ENCODE peak calls at places on chromosomes 7 and 10, in six cellular contexts. One of them, this sample, is unnamed.

GRCh38 chr7:150428671-150429451 is 21.6 kb upstream of the GIMAP8 start:
- DNase-seq in mucosa of descending colon: peak
- DNase-seq in BJ: peak
- DNase-seq in tibial nerve: no peak
- DNase-seq in CD4-positive, alpha-beta memory T cell: no peak
- DNase-seq in AG04450: peak
- DNase-seq in this sample: peak

GRCh38 chr7:22356010-22356854 is 722 bp downstream of the RAPGEF5 start:
- DNase-seq in CD4-positive, alpha-beta memory T cell: no peak
- DNase-seq in BJ: no peak
- DNase-seq in tibial nerve: no peak
- DNase-seq in AG04450: no peak
- DNase-seq in mucosa of descending colon: peak
- DNase-seq in this sample: no peak

GRCh38 chr7:27192546-27193334 is 7.2 kb downstream of the HOXA13 start:
- DNase-seq in BJ: no peak
- DNase-seq in AG04450: no peak
- DNase-seq in tibial nerve: no peak
- DNase-seq in CD4-positive, alpha-beta memory T cell: no peak
- DNase-seq in mucosa of descending colon: peak
- DNase-seq in this sample: no peak

GRCh38 chr10:44293842-44294241 is 91.1 kb downstream of the CXCL12 start:
- DNase-seq in mucosa of descending colon: peak
- DNase-seq in CD4-positive, alpha-beta memory T cell: no peak
- DNase-seq in tibial nerve: peak
- DNase-seq in BJ: peak
- DNase-seq in AG04450: peak
- DNase-seq in this sample: no peak

GRCh38 chr7:76246804-76247389 is 45.2 kb downstream of the SRRM3 start:
- DNase-seq in BJ: no peak
- DNase-seq in CD4-positive, alpha-beta memory T cell: no peak
- DNase-seq in mucosa of descending colon: no peak
- DNase-seq in AG04450: no peak
- DNase-seq in tibial nerve: no peak
- DNase-seq in this sample: no peak

GRCh38 chr10:74083304-74083703 is 67.3 kb downstream of the AP3M1 start:
- DNase-seq in CD4-positive, alpha-beta memory T cell: no peak
- DNase-seq in AG04450: no peak
- DNase-seq in tibial nerve: no peak
- DNase-seq in mucosa of descending colon: no peak
- DNase-seq in BJ: no peak
- DNase-seq in this sample: no peak

GRCh38 chr10:49039409-49039808 is 75.9 kb downstream of the VSTM4 start:
- DNase-seq in BJ: no peak
- DNase-seq in mucosa of descending colon: no peak
- DNase-seq in CD4-positive, alpha-beta memory T cell: no peak
- DNase-seq in AG04450: no peak
- DNase-seq in tibial nerve: no peak
- DNase-seq in this sample: no peak

GRCh38 chr10:75547391-75548298 is 116.2 kb downstream of the LRMDA start:
- DNase-seq in AG04450: no peak
- DNase-seq in BJ: peak
- DNase-seq in CD4-positive, alpha-beta memory T cell: no peak
- DNase-seq in tibial nerve: no peak
- DNase-seq in mucosa of descending colon: no peak
- DNase-seq in this sample: peak

GRCh38 chr7:144834516-144835165 is 1.2 kb downstream of the TPK1 start:
- DNase-seq in CD4-positive, alpha-beta memory T cell: peak
- DNase-seq in BJ: no peak
- DNase-seq in AG04450: no peak
- DNase-seq in mucosa of descending colon: peak
- DNase-seq in tibial nerve: peak
- DNase-seq in this sample: no peak

GRCh38 chr7:79528421-79528820 is 75.0 kb upstream of the MAGI2 start:
- DNase-seq in CD4-positive, alpha-beta memory T cell: no peak
- DNase-seq in tibial nerve: no peak
- DNase-seq in mucosa of descending colon: no peak
- DNase-seq in BJ: no peak
- DNase-seq in AG04450: no peak
- DNase-seq in this sample: no peak

GRCh38 chr7:100885440-100886141 is 3.9 kb downstream of the UFSP1 start:
- DNase-seq in CD4-positive, alpha-beta memory T cell: no peak
- DNase-seq in mucosa of descending colon: no peak
- DNase-seq in tibial nerve: no peak
- DNase-seq in AG04450: no peak
- DNase-seq in BJ: no peak
- DNase-seq in this sample: no peak

GRCh38 chr10:114755537-114755936 is 66.0 kb upstream of the FHIP2A start:
- DNase-seq in mucosa of descending colon: no peak
- DNase-seq in tibial nerve: no peak
- DNase-seq in BJ: no peak
- DNase-seq in AG04450: no peak
- DNase-seq in CD4-positive, alpha-beta memory T cell: no peak
- DNase-seq in this sample: no peak

GRCh38 chr7:50657341-50657873 is 92.2 kb upstream of the DDC start:
- DNase-seq in CD4-positive, alpha-beta memory T cell: no peak
- DNase-seq in AG04450: no peak
- DNase-seq in mucosa of descending colon: no peak
- DNase-seq in BJ: peak
- DNase-seq in tibial nerve: peak
- DNase-seq in this sample: peak

GRCh38 chr7:87404674-87405073 is 59.2 kb downstream of the CROT start:
- DNase-seq in CD4-positive, alpha-beta memory T cell: no peak
- DNase-seq in tibial nerve: no peak
- DNase-seq in BJ: no peak
- DNase-seq in AG04450: no peak
- DNase-seq in mucosa of descending colon: no peak
- DNase-seq in this sample: no peak

GRCh38 chr7:123647106-123647730 is 8.4 kb upstream of the LMOD2 start:
- DNase-seq in tibial nerve: no peak
- DNase-seq in mucosa of descending colon: no peak
- DNase-seq in AG04450: no peak
- DNase-seq in CD4-positive, alpha-beta memory T cell: no peak
- DNase-seq in BJ: no peak
- DNase-seq in this sample: no peak

GRCh38 chr7:107661081-107661864 is 645 bp downstream of the SLC26A4 start:
- DNase-seq in mucosa of descending colon: peak
- DNase-seq in BJ: no peak
- DNase-seq in tibial nerve: peak
- DNase-seq in AG04450: no peak
- DNase-seq in CD4-positive, alpha-beta memory T cell: peak
- DNase-seq in this sample: no peak

GRCh38 chr7:100374601-100375000 is 1.3 kb downstream of the PILRA start:
- DNase-seq in CD4-positive, alpha-beta memory T cell: no peak
- DNase-seq in tibial nerve: no peak
- DNase-seq in BJ: no peak
- DNase-seq in mucosa of descending colon: no peak
- DNase-seq in AG04450: no peak
- DNase-seq in this sample: no peak

GRCh38 chr7:155296788-155297516 is 726 bp upstream of the INSIG1 start:
- DNase-seq in BJ: peak
- DNase-seq in tibial nerve: no peak
- DNase-seq in AG04450: peak
- DNase-seq in mucosa of descending colon: peak
- DNase-seq in CD4-positive, alpha-beta memory T cell: peak
- DNase-seq in this sample: peak

GRCh38 chr7:77453531-77453930 is 37.4 kb upstream of the GSAP start:
- DNase-seq in BJ: no peak
- DNase-seq in CD4-positive, alpha-beta memory T cell: no peak
- DNase-seq in AG04450: no peak
- DNase-seq in tibial nerve: peak
- DNase-seq in mucosa of descending colon: no peak
- DNase-seq in this sample: peak

GRCh38 chr10:112754001-112754411 is 196.0 kb upstream of the TCF7L2 start:
- DNase-seq in CD4-positive, alpha-beta memory T cell: no peak
- DNase-seq in AG04450: no peak
- DNase-seq in tibial nerve: no peak
- DNase-seq in BJ: no peak
- DNase-seq in mucosa of descending colon: no peak
- DNase-seq in this sample: peak

GRCh38 chr10:86083206-86083605 is 283.4 kb downstream of the GRID1 start:
- DNase-seq in BJ: no peak
- DNase-seq in AG04450: no peak
- DNase-seq in CD4-positive, alpha-beta memory T cell: no peak
- DNase-seq in mucosa of descending colon: no peak
- DNase-seq in tibial nerve: no peak
- DNase-seq in this sample: no peak

GRCh38 chr10:108638225-108638624 is 1285.1 kb downstream of the XPNPEP1 start:
- DNase-seq in AG04450: no peak
- DNase-seq in CD4-positive, alpha-beta memory T cell: no peak
- DNase-seq in BJ: no peak
- DNase-seq in tibial nerve: no peak
- DNase-seq in mucosa of descending colon: no peak
- DNase-seq in this sample: no peak

GRCh38 chr10:33320288-33320687 is 14.2 kb downstream of the NRP1 start:
- DNase-seq in AG04450: no peak
- DNase-seq in BJ: no peak
- DNase-seq in tibial nerve: no peak
- DNase-seq in CD4-positive, alpha-beta memory T cell: no peak
- DNase-seq in mucosa of descending colon: no peak
- DNase-seq in this sample: no peak

GRCh38 chr10:23540401-23540800 is 101.5 kb downstream of the OTUD1 start:
- DNase-seq in BJ: no peak
- DNase-seq in mucosa of descending colon: no peak
- DNase-seq in tibial nerve: no peak
- DNase-seq in CD4-positive, alpha-beta memory T cell: no peak
- DNase-seq in AG04450: no peak
- DNase-seq in this sample: no peak

DNA sequence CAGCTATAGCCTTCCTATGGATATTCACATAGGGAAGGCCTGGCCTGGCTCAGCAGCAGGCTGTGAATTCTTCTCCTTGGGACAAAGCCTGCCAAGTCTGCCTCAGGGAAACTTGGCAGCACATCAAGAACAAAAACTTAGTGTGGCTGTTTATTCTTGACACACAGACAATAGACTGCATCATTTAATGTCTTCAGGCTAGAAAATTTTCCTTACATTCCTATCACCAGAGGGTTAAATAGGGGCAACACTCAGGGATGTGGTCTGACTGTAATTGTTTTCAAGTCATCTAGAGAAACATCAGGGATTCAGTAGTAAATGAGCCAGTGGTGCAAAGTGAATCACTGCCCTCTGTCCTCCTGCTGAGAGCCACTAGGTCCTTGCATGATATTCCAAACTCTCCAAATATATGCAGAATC is 137.3 kb downstream of the SEMA3C start:
- DNase-seq in CD4-positive, alpha-beta memory T cell: no peak
- DNase-seq in mucosa of descending colon: peak
- DNase-seq in tibial nerve: peak
- DNase-seq in AG04450: peak
- DNase-seq in BJ: peak
- DNase-seq in this sample: peak
- H3K4me3 ChIP-seq in CD4-positive, alpha-beta memory T cell: no peak
- H3K4me3 ChIP-seq in mucosa of descending colon: no peak
- H3K4me3 ChIP-seq in tibial nerve: no peak
- H3K4me3 ChIP-seq in AG04450: no peak
- H3K4me3 ChIP-seq in BJ: no peak
- H3K4me3 ChIP-seq in this sample: no peak

GRCh38 chr10:99913831-99914235 is 95.9 kb downstream of the DNMBP start:
- DNase-seq in AG04450: no peak
- DNase-seq in CD4-positive, alpha-beta memory T cell: no peak
- DNase-seq in tibial nerve: no peak
- DNase-seq in mucosa of descending colon: peak
- DNase-seq in BJ: no peak
- DNase-seq in this sample: no peak
- H3K4me3 ChIP-seq in AG04450: no peak
- H3K4me3 ChIP-seq in CD4-positive, alpha-beta memory T cell: no peak
- H3K4me3 ChIP-seq in tibial nerve: no peak
- H3K4me3 ChIP-seq in mucosa of descending colon: no peak
- H3K4me3 ChIP-seq in BJ: no peak
- H3K4me3 ChIP-seq in this sample: no peak

GRCh38 chr7:25656581-25657026 is 428.3 kb upstream of the NPVF start:
- DNase-seq in AG04450: no peak
- DNase-seq in BJ: peak
- DNase-seq in CD4-positive, alpha-beta memory T cell: no peak
- DNase-seq in mucosa of descending colon: no peak
- DNase-seq in tibial nerve: peak
- DNase-seq in this sample: no peak

GRCh38 chr7:25658375-25658774 is 430.1 kb upstream of the NPVF start:
- DNase-seq in tibial nerve: no peak
- DNase-seq in AG04450: no peak
- DNase-seq in BJ: no peak
- DNase-seq in mucosa of descending colon: no peak
- DNase-seq in CD4-positive, alpha-beta memory T cell: no peak
- DNase-seq in this sample: no peak

GRCh38 chr7:25659841-25660240 is 431.6 kb upstream of the NPVF start:
- DNase-seq in CD4-positive, alpha-beta memory T cell: no peak
- DNase-seq in mucosa of descending colon: no peak
- DNase-seq in AG04450: no peak
- DNase-seq in tibial nerve: no peak
- DNase-seq in BJ: no peak
- DNase-seq in this sample: no peak

GRCh38 chr7:25653412-25653811 is 425.1 kb upstream of the NPVF start:
- DNase-seq in AG04450: no peak
- DNase-seq in BJ: no peak
- DNase-seq in mucosa of descending colon: no peak
- DNase-seq in tibial nerve: no peak
- DNase-seq in CD4-positive, alpha-beta memory T cell: no peak
- DNase-seq in this sample: no peak

DNA sequence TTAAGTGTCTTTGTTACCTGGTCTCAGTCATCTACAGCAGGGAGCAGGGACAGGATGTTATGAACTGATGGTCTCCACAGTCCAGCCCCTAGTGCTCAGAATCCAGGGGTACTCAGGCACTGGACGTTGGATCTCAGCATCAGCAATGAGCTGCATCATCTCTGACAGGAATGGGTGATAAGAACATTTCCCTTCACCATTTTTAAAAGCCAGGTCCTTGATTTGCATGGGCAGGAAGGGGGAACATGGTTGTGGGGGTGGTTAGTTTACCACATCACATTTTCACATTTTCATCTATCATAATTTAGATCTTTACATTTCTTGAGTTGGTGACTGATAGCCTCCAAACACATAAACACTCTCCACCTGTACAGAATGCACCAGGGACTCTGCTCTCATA is 427.8 kb upstream of the NPVF start:
- DNase-seq in AG04450: no peak
- DNase-seq in tibial nerve: no peak
- DNase-seq in mucosa of descending colon: no peak
- DNase-seq in BJ: no peak
- DNase-seq in CD4-positive, alpha-beta memory T cell: no peak
- DNase-seq in this sample: no peak
- H3K4me3 ChIP-seq in AG04450: no peak
- H3K4me3 ChIP-seq in tibial nerve: no peak
- H3K4me3 ChIP-seq in mucosa of descending colon: no peak
- H3K4me3 ChIP-seq in BJ: no peak
- H3K4me3 ChIP-seq in CD4-positive, alpha-beta memory T cell: no peak
- H3K4me3 ChIP-seq in this sample: no peak

DNA sequence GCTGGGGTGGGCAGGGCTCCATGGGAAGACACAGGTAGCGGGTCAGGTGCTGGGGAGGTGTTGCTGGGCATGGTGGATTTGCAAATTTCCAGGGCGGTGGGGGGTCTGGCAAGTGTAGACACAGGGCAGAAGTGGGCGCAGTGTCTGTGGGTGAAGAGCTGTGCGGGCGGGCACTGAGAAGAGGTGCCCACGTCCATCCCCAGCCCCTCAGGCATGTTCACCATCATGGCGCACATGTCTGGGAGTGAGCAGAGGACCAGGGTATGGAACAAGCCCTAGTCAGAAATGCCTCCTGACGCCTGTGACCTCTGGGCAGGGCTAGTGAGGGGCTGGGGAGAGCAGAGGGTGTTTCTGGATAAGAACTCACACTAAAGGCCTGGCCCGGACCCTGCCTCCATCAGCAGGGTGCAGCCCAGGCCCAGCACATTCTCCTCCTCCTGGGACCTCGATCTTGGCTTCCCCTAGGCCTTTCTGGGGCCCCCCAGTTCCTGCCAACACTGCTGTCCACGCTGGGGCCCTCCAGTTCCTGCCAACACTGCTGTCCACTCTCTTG is 612.9 kb downstream of the PTPRN2 start:
- DNase-seq in BJ: no peak
- DNase-seq in CD4-positive, alpha-beta memory T cell: no peak
- DNase-seq in tibial nerve: no peak
- DNase-seq in AG04450: no peak
- DNase-seq in mucosa of descending colon: no peak
- DNase-seq in this sample: no peak
- H3K4me3 ChIP-seq in BJ: no peak
- H3K4me3 ChIP-seq in CD4-positive, alpha-beta memory T cell: no peak
- H3K4me3 ChIP-seq in tibial nerve: no peak
- H3K4me3 ChIP-seq in AG04450: no peak
- H3K4me3 ChIP-seq in mucosa of descending colon: no peak
- H3K4me3 ChIP-seq in this sample: no peak

This sample was measured in skeletal muscle cell.